ENCODE peak calls at places on chromosomes 6 and 20, in ten cellular contexts. Y, M, J, N, V, G, Q, O, A and U are unnamed samples.

GRCh38 chr6:163460307-163460782 is 45.8 kb downstream of the QKI start:
- DNase-seq in O (no peak), M (no peak), V (no peak), G (no peak), J (no peak), N (no peak), Y (peak), A (no peak), Q (no peak), U (no peak)

GRCh38 chr20:62176866-62177265 is 6.0 kb upstream of the MTG2 start:
- DNase-seq in Y (no peak), M (no peak), V (no peak), N (no peak), Q (no peak), J (no peak), G (no peak), O (no peak), A (no peak), U (no peak)

GRCh38 chr6:111580826-111581505 is 24.7 kb downstream of the TRAF3IP2 start:
- DNase-seq in J (no peak), V (no peak), O (no peak), A (no peak), Q (no peak), G (peak), Y (no peak), N (no peak), M (no peak), U (no peak)

GRCh38 chr6:45184937-45185336 is 143.2 kb upstream of the RUNX2 start:
- DNase-seq in Q (no peak), N (no peak), J (no peak), Y (no peak), O (no peak), G (no peak), V (no peak), A (no peak), M (no peak), U (no peak)

GRCh38 chr6:78947962-78948361 is 80.6 kb downstream of the IRAK1BP1 start:
- DNase-seq in Q (no peak), Y (no peak), G (no peak), M (no peak), A (no peak), O (no peak), N (no peak), J (no peak), V (no peak), U (no peak)

GRCh38 chr20:41510224-41510623 is 108.0 kb downstream of the CHD6 start:
- DNase-seq in J (no peak), M (no peak), O (no peak), G (peak), N (no peak), Y (no peak), A (no peak), Q (no peak), V (no peak), U (no peak)

GRCh38 chr6:33896391-33897192 is 92.8 kb upstream of the MLN start:
- DNase-seq in A (no peak), Q (no peak), J (no peak), O (no peak), N (no peak), G (no peak), M (no peak), V (no peak), Y (no peak), U (no peak)

GRCh38 chr6:93784794-93785757 is 365.7 kb upstream of the EPHA7 start:
- DNase-seq in M (no peak), Y (no peak), A (no peak), G (no peak), O (no peak), N (no peak), Q (no peak), V (no peak), J (no peak), U (peak)

GRCh38 chr6:15689586-15690450 is 27.0 kb upstream of the DTNBP1 start:
- DNase-seq in J (no peak), A (no peak), M (no peak), Q (no peak), O (no peak), V (no peak), Y (no peak), G (no peak), N (no peak), U (no peak)

GRCh38 chr6:55199239-55199638 is 24.9 kb downstream of the HCRTR2 start:
- DNase-seq in V (no peak), M (no peak), J (no peak), N (no peak), G (no peak), Q (no peak), O (no peak), Y (no peak), A (no peak), U (no peak)

GRCh38 chr6:51995214-51995735 is 92.1 kb downstream of the PKHD1 start:
- DNase-seq in O (no peak), Q (no peak), N (no peak), M (no peak), Y (no peak), G (no peak), V (no peak), J (no peak), A (no peak), U (no peak)

GRCh38 chr20:33450867-33451266 is 7.3 kb upstream of the SNTA1 start:
- DNase-seq in A (no peak), J (no peak), Y (no peak), V (no peak), M (no peak), N (no peak), Q (no peak), G (no peak), O (no peak), U (no peak)

GRCh38 chr6:162289972-162290371 is 437.6 kb downstream of the PRKN start:
- DNase-seq in Q (no peak), M (no peak), N (no peak), J (no peak), G (no peak), Y (no peak), O (no peak), A (no peak), V (no peak), U (no peak)

GRCh38 chr6:136127856-136128255 is 122.3 kb downstream of the MTFR2 start:
- DNase-seq in M (no peak), N (no peak), J (no peak), Q (no peak), Y (no peak), G (no peak), A (no peak), V (no peak), O (no peak), U (no peak)

GRCh38 chr20:61391812-61392520 is 139.9 kb downstream of the CDH4 start:
- DNase-seq in Q (no peak), Y (no peak), M (no peak), A (no peak), V (no peak), G (no peak), O (no peak), N (no peak), J (no peak), U (no peak)

GRCh38 chr20:542777-543368 is 717 bp downstream of the CSNK2A1 start:
- DNase-seq in O (no peak), Q (no peak), G (no peak), N (no peak), Y (no peak), A (no peak), V (no peak), J (peak), M (no peak), U (no peak)

GRCh38 chr20:41040855-41041254 is 12.2 kb downstream of the TOP1 start:
- DNase-seq in G (no peak), Y (no peak), O (no peak), M (no peak), Q (no peak), V (no peak), A (no peak), N (no peak), J (no peak), U (no peak)